ENCODE peak calls at places on chromosomes 4 and X, in eight cellular contexts. L, J, T, V, E, W, Z and S are unnamed samples.
A peak's percentile ranks its signal among the peaks of the same experiment; 100 is the strongest.

GRCh38 chr4:130393246-130394041 is 1297.5 kb downstream of the C4orf33 start:
- DNase-seq in V (no peak), J (peak; percentile 60), Z (peak; percentile 23), W (no peak), L (no peak), T (no peak), E (no peak), S (no peak)

GRCh38 chr4:74969507-74970474 is 36.9 kb downstream of the PARM1 start:
- DNase-seq in W (no peak), T (no peak), Z (peak; percentile 90), J (no peak), V (no peak), L (no peak), E (no peak), S (no peak)

GRCh38 chrX:12770440-12770839 is 20.8 kb upstream of the PRPS2 start:
- DNase-seq in V (no peak), Z (peak; percentile 40), L (no peak), E (peak; percentile 35), W (no peak), J (peak; percentile 53), T (no peak), S (peak; percentile 10)

GRCh38 chr4:168924648-168925047 is 85.4 kb downstream of the CBR4 start:
- DNase-seq in J (no peak), E (no peak), Z (no peak), W (no peak), L (no peak), V (no peak), T (no peak), S (no peak)

GRCh38 chrX:42886519-42886918 is 108.6 kb upstream of the PPP1R2C start:
- DNase-seq in V (no peak), E (no peak), Z (no peak), J (no peak), L (no peak), T (no peak), W (no peak), S (no peak)

GRCh38 chr4:14247767-14248166 is 620.2 kb upstream of the BOD1L1 start:
- DNase-seq in J (no peak), Z (peak; percentile 10), V (no peak), W (no peak), L (no peak), T (no peak), E (no peak), S (no peak)

GRCh38 chr4:5238106-5238505 is 186.8 kb downstream of the STK32B start:
- DNase-seq in T (no peak), V (no peak), E (no peak), J (no peak), L (no peak), Z (no peak), W (no peak), S (no peak)

GRCh38 chrX:1521459-1521956 is 15.5 kb downstream of the P2RY8 start:
- DNase-seq in V (peak; percentile 100), L (peak; percentile 80), W (no peak), E (peak; percentile 92), T (no peak), Z (no peak), J (no peak), S (peak; percentile 81)

GRCh38 chr4:17232575-17233253 is 279.2 kb downstream of the QDPR start:
- DNase-seq in L (no peak), J (peak; percentile 59), E (no peak), W (no peak), V (no peak), T (no peak), Z (peak; percentile 84), S (no peak)

DNA sequence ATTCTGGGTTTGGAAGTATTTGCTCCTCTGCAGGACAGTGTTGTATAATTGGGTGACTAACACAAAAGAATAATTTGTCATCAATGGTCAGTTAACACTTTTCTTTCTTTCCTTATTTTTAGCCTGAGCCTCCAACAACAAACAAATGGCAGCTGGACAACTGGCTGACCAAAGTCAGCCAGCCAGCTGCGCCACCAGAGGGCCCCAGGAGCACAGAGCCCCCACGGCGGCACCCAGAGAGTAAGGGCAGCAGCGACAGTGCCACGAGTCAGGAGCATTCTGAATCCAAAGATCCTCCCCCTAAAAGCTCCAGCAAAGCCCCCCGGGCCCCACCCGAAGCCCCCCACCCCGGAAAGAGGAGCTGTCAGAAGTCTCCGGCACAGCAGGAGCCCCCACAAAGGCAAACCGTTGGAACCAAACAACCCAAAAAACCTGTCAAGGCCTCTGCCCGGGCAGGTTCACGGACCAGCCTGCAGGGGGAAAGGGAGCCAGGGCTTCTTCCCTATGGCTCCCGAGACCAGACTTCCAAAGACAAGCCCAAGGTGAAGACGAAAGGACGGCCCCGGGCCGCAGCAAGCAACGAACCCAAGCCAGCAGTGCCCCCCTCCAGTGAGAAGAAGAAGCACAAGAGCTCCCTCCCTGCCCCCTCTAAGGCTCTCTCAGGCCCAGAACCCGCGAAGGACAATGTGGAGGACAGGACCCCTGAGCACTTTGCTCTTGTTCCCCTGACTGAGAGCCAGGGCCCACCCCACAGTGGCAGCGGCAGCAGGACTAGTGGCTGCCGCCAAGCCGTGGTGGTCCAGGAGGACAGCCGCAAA is 106.0 kb downstream of the KLHL8 start:
- DNase-seq in V (no peak), Z (no peak), J (no peak), T (no peak), E (no peak), L (no peak), W (no peak), S (no peak)
- TF ChIP-seq CTCF in V (no peak), Z (peak; percentile 5), J (peak; percentile 5), T (no peak), E (no peak), L (no peak), W (peak; percentile 12), S (no peak)

GRCh38 chr4:182188622-182189021 is 54.6 kb upstream of the TENM3 start:
- DNase-seq in V (no peak), Z (no peak), L (no peak), W (no peak), E (no peak), T (no peak), J (no peak), S (no peak)

GRCh38 chr4:182190306-182190705 is 52.9 kb upstream of the TENM3 start:
- DNase-seq in W (no peak), T (no peak), L (no peak), E (no peak), Z (peak; percentile 28), J (no peak), V (no peak), S (no peak)

GRCh38 chr4:182189107-182189878 is 53.9 kb upstream of the TENM3 start:
- DNase-seq in E (peak; percentile 6), J (peak; percentile 36), V (no peak), Z (no peak), T (no peak), L (no peak), W (peak; percentile 95), S (no peak)

GRCh38 chr4:182179751-182180150 is 63.5 kb upstream of the TENM3 start:
- DNase-seq in J (no peak), W (no peak), T (no peak), L (no peak), Z (no peak), E (no peak), V (no peak), S (no peak)

DNA sequence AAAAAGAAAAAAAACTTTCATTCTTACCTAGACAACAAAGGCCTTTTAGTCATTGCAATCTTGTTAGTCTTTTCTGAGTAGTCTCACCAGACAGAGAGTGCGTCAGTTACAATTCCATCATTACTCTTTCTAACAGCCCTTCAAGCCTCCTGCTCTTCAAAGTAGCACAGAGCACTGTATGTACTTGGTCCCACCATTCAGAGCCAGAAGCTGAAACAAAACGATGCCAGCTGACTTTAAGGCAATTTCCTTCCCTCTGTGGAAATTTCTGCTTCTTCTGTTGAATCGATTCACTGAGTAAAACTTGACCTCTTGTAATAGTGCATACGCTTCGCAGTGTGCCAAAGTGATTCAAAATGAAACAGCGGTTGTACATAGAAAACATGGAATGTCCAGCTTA is 57.7 kb upstream of the TENM3 start:
- DNase-seq in E (no peak), W (no peak), Z (no peak), V (no peak), L (no peak), T (no peak), J (no peak), S (no peak)
- TF ChIP-seq CTCF in E (no peak), W (no peak), Z (no peak), V (no peak), L (no peak), T (no peak), J (no peak), S (no peak)

GRCh38 chrX:139945075-139945474 is 12.2 kb upstream of the ATP11C start:
- DNase-seq in T (no peak), J (no peak), W (no peak), L (no peak), E (no peak), Z (no peak), V (no peak), S (no peak)

DNA sequence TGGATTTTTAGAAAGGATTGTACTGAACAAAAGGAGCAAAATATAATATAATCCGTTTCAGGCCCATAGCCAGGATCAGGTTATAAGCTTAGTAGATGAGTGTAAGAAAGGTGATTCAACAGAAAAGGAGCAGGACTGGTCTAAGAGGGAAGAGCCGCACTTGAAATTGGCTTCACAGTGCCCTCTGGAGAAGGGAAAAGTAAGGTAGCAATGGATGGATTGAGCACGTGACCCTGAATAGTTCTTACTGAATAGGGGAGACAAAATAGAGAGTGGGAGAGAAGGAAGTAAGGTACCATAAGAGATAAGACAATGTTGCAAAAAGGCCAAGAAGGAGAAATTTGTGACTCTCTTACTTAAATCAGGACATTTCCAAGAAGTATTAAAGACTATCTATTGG is 15.6 kb downstream of the CXorf66 start:
- DNase-seq in T (no peak), Z (no peak), E (no peak), W (no peak), V (no peak), L (no peak), J (no peak), S (no peak)
- TF ChIP-seq CTCF in T (no peak), Z (no peak), E (no peak), W (no peak), V (no peak), L (no peak), J (no peak), S (no peak)

GRCh38 chrX:18348047-18348446 is 6.4 kb downstream of the SCML2 start:
- DNase-seq in L (no peak), T (no peak), E (no peak), V (no peak), W (no peak), Z (no peak), J (no peak), S (no peak)

GRCh38 chrX:18351774-18352173 is 2.7 kb downstream of the SCML2 start:
- DNase-seq in W (no peak), Z (no peak), L (no peak), E (no peak), V (no peak), J (no peak), T (no peak), S (no peak)

GRCh38 chrX:18354369-18355329 is at the start of gene SCML2:
- DNase-seq in W (no peak), Z (peak; percentile 61), J (peak; percentile 23), L (peak; percentile 45), V (no peak), E (peak; percentile 60), T (no peak), S (peak; percentile 20)

DNA sequence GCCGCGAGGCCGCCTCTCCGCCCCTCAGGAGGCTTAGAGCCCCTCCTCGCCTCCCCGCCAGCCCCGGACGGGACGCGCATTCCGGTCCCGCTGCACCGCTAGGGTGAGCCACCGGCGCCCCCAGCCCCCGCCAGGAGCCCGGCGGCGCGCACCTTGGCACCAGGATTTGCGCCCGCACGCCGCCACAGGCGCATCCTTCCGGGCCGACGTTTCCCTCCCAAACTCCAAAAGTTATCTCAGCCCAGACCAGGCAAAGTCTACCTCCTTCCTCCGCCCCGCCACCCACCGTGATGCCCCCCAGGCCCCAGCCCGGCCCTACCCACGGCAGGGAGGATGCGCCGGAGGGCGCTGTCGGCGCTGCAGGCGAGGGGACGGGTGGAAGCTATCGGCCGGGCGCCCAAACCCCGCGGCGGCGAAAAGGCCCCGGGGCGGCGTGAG is 538 bp downstream of the SCML2 start:
- DNase-seq in E (peak; percentile 47), V (no peak), W (no peak), L (peak; percentile 33), T (no peak), J (no peak), Z (peak; percentile 38), S (no peak)
- TF ChIP-seq CTCF in E (no peak), V (no peak), W (peak; percentile 24), L (no peak), T (no peak), J (no peak), Z (no peak), S (no peak)